ENCODE peak calls at places on chromosomes 11 and 22, in five cellular contexts. N is tibial nerve; U is MM.1S; V is A549; T is CD8-positive, alpha-beta T cell. D is an unnamed sample. For H3K4me1, the result is how much of the 10 kb centered on the place peaks cover.

GRCh38 chr22:35887296-35887875 is 141.2 kb downstream of the RBFOX2 start:
- DNase-seq in N (no peak), U (no peak), V (no peak), T (no peak), D (no peak)

GRCh38 chr11:110490886-110491285 is 61.1 kb downstream of the FDX1 start:
- DNase-seq in N (no peak), U (no peak), V (peak), T (no peak), D (no peak)

GRCh38 chr11:76041208-76041607 is 165.1 kb downstream of the WNT11 start:
- DNase-seq in N (no peak), U (no peak), V (no peak), T (no peak), D (no peak)

GRCh38 chr11:86193297-86194095 is 51.1 kb upstream of the EED start:
- DNase-seq in N (peak), U (peak), V (peak), T (peak), D (peak)

GRCh38 chr11:76263657-76264056 is 57.4 kb upstream of the WNT11 start:
- DNase-seq in N (no peak), U (no peak), V (no peak), T (no peak), D (no peak)

GRCh38 chr11:65611758-65612603 is 2.0 kb downstream of the MAP3K11 start:
- DNase-seq in N (no peak), U (no peak), V (no peak), T (no peak), D (no peak)

GRCh38 chr11:64229090-64229958 is 1.0 kb upstream of the DNAJC4 start:
- DNase-seq in N (no peak), U (no peak), V (no peak), T (no peak), D (no peak)

GRCh38 chr11:11498195-11498594 is 123.6 kb downstream of the GALNT18 start:
- DNase-seq in N (no peak), U (no peak), V (no peak), T (no peak), D (no peak)

GRCh38 chr11:39786682-39787081 is 1672.8 kb downstream of the LRRC4C start:
- DNase-seq in N (no peak), U (no peak), V (no peak), T (no peak), D (no peak)

GRCh38 chr11:28457481-28458145 is 349.4 kb downstream of the METTL15 start:
- DNase-seq in N (no peak), U (no peak), V (no peak), T (no peak), D (no peak)

GRCh38 chr22:42754658-42755057 is 34.0 kb upstream of the A4GALT start:
- DNase-seq in N (no peak), U (no peak), V (no peak), T (no peak), D (no peak)

GRCh38 chr22:45504703-45505341 is 2.1 kb downstream of the FBLN1 start:
- DNase-seq in N (no peak), U (no peak), V (no peak), T (no peak), D (peak)

GRCh38 chr11:96393753-96394348 is 4.0 kb downstream of the JRKL start:
- DNase-seq in N (no peak), U (peak), V (peak), T (peak), D (no peak)

DNA sequence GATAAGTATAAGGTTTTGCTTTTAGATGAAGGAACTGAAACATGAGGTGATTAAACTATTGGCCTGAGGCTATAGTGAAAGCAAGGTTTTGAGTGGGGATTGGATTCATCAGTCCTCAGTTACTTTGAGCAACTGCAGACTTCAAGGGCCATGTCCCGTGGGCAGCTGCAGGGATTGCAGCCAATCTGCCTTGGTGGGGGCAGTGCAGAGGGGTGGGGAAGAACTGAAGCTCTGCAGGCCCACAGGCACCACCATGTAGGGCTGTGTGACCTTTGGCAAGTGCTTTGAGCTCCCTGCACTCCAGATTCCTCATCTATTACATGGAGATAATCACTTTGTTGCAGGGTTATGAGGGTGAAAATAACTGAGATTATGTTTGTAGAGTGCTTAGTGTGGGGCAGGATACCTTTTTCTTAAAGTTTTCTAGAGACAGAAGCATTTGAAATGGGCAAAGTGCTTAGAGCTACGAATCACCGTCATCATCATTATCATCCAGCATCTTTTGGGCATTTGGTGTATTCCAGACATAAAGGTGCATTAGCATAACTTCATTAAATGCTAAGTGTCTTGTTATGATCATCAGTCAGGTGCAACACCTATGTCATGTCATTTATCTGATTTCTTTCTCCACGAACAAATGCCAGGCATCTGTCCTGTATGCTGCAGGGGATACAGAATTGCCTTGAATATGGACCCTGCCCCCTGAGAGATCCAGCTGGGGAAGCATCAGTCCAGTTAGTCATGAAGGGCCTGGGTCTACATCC is 72.1 kb upstream of the TENM4 start:
- DNase-seq in N (no peak), U (no peak), V (no peak), T (no peak), D (no peak)
- H3K4me1 ChIP-seq in N (under half), U (under half), V (under half), T (under half), D (under half)

GRCh38 chr11:61609000-61609969 is 28.4 kb upstream of the SYT7 start:
- DNase-seq in N (no peak), U (no peak), V (no peak), T (no peak), D (no peak)
- H3K27ac ChIP-seq in N (no peak), U (no peak), V (no peak), T (no peak), D (no peak)

GRCh38 chr22:50482107-50483074 is 1.0 kb downstream of the ADM2 start:
- DNase-seq in N (no peak), U (no peak), V (no peak), T (no peak), D (no peak)
- H3K4me3 ChIP-seq in N (no peak), U (peak), V (peak), T (peak), D (peak)

DNA sequence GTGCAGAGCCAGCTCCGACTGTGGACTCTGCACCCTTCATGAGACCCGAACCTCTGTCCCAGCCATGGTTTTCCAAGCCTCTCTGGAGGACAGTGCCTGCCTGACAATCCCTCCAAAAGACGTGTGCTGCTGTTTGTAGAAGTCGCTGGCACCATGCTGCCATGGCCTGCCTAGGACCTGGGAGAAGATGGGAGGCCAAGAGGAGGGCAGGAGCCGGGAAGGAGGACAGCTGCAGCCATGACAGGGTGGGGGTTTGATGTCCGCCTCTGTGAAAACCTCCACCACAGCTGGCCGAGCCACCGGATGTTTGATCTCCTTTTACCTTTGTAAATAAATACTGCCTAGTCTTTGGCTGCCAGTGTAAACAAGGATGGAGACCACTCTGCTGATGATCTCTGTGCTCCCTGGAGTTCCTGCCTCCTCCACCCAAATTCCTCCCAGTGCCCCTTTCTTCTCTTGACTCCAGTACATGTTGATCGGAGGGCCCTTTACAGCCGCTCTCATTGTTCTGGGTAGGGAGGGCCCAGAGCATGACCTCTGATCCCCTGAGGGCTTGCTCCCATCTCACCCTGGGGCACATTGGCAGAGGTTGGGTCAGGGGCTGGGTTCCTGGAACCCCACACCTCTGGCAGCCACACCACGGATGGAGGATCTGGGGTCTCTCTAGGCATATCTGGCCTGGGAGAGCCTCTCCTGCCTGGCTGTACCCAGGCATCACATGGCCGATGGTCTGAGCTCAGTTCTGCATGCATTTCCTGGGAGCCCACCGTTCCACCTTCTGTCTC is 66.9 kb downstream of the BCR start:
- DNase-seq in N (no peak), U (no peak), V (no peak), T (no peak), D (peak)
- H3K4me1 ChIP-seq in N (under half), U (under half), V (under half), T (half or more), D (half or more)

GRCh38 chr11:60831143-60831500 is 10.8 kb upstream of the CCDC86 start:
- DNase-seq in N (peak), U (peak), V (peak), T (peak), D (peak)
- H3K27ac ChIP-seq in N (no peak), U (no peak), V (no peak), T (no peak), D (no peak)

GRCh38 chr22:32532819-32533128 is 58.2 kb downstream of the FBXO7 start:
- DNase-seq in N (no peak), U (no peak), V (no peak), T (no peak), D (no peak)
- H3K4me3 ChIP-seq in N (no peak), U (no peak), V (no peak), T (no peak), D (no peak)

GRCh38 chr11:46253258-46254134 is 24.0 kb upstream of the CREB3L1 start:
- DNase-seq in N (no peak), U (no peak), V (no peak), T (no peak), D (no peak)
- H3K4me1 ChIP-seq in N (under half), U (under half), V (under half), T (under half), D (under half)

DNA sequence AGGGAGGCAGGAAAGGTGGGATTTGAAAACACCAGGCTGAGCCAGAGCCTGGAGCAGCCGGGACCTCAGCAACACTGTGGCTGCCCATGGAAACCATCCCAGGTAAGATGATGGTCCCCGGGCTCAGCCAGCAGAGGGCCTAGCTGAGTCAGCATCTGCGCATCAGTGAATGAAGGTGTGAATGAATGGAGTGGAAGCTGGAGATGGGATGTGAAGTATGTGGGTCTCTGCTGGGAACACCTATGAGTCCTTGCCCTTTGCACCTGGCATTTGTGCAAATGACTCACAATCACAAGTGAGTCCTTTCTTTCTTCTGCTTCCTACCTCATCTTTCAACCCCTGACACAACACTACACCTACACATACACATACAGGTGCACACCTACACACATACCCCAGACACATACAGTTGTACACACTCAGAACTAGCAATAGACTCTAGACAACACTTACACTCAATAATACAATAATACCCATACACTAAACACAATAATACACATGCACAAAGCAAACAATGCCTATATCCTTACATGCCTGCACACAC is 62.8 kb upstream of the PRDM11 start:
- DNase-seq in N (no peak), U (no peak), V (peak), T (no peak), D (no peak)
- H3K27ac ChIP-seq in N (no peak), U (no peak), V (no peak), T (no peak), D (no peak)

GRCh38 chr11:119315139-119316016 is 1.6 kb downstream of the MCAM start:
- DNase-seq in N (no peak), U (peak), V (no peak), T (peak), D (peak)
- H3K4me3 ChIP-seq in N (peak), U (peak), V (peak), T (peak), D (peak)

DNA sequence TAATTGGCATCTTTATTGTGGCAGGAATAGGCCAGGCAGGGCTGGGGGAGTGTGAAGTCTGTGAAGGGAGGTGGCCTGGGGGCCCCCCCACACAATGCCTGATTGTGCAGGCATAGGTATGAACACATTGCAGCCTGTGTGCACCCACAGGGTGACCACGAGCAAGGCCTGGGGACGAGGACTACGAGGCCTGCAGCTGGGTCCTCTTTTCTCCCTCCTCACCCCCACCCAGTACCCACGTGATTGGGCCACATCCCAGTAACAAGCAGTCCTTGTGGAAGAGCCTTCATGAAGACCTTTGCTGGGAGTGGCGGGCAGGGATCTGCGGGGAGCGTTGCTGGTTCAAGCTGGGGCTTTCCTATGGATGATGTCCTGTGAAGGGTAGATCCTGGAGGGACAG is 29.3 kb downstream of the ZBTB16 start:
- DNase-seq in N (no peak), U (no peak), V (no peak), T (no peak), D (no peak)
- H3K4me1 ChIP-seq in N (half or more), U (under half), V (under half), T (under half), D (under half)